ENCODE peak calls at places on chromosomes 11 and 22, in four cellular contexts. V is cardiac septum, O is islet precursor cell, T is GM10248. S is an unnamed sample.

GRCh38 chr22:29827091-29827490 is 11.0 kb downstream of the ASCC2 start:
- DNase-seq in O (no peak), T (no peak), V (no peak), S (no peak)

GRCh38 chr11:117554601-117555333 is 227.1 kb downstream of the CEP164 start:
- DNase-seq in T (no peak), O (no peak), V (no peak), S (no peak)

GRCh38 chr11:132312616-132313210 is 942.3 kb downstream of the NTM start:
- DNase-seq in T (peak), O (peak), V (no peak), S (no peak)

GRCh38 chr22:29780781-29781676 is 13.9 kb downstream of the UQCR10 start:
- DNase-seq in V (no peak), O (peak), T (no peak), S (no peak)

GRCh38 chr22:27435839-27436581 is 365.5 kb downstream of the MN1 start:
- DNase-seq in V (peak), T (no peak), O (peak), S (no peak)

GRCh38 chr22:37681001-37681424 is 5.1 kb upstream of the NOL12 start:
- DNase-seq in T (no peak), V (no peak), O (no peak), S (no peak)

GRCh38 chr11:45900916-45901617 is 6.0 kb downstream of the FREY1 start:
- DNase-seq in V (no peak), T (no peak), O (no peak), S (no peak)

GRCh38 chr22:30876221-30876751 is 92.3 kb downstream of the MORC2 start:
- DNase-seq in O (peak), T (no peak), V (peak), S (no peak)

GRCh38 chr11:111069076-111069475 is 176.4 kb upstream of the POU2AF2 start:
- DNase-seq in T (no peak), O (peak), V (no peak), S (no peak)

GRCh38 chr11:64430570-64430969 is 71.6 kb downstream of the RPS6KA4 start:
- DNase-seq in O (no peak), T (no peak), V (no peak), S (no peak)

GRCh38 chr11:120339394-120339890 is 3.2 kb downstream of the ARHGEF12 start:
- DNase-seq in T (no peak), V (no peak), O (peak), S (no peak)

GRCh38 chr11:67320691-67321090 is 17.4 kb downstream of the SSH3 start:
- DNase-seq in O (no peak), V (no peak), T (no peak), S (no peak)

GRCh38 chr11:111455291-111456085 is 56.7 kb downstream of the BTG4 start:
- DNase-seq in O (no peak), V (no peak), T (no peak), S (no peak)

GRCh38 chr11:16958833-16959232 is 55.4 kb downstream of the PLEKHA7 start:
- DNase-seq in V (no peak), T (no peak), O (no peak), S (no peak)

GRCh38 chr11:45431301-45432018 is 145.3 kb upstream of the SYT13 start:
- DNase-seq in V (peak), T (no peak), O (no peak), S (no peak)

GRCh38 chr11:88478136-88478785 is 140.7 kb upstream of the CTSC start:
- DNase-seq in T (no peak), V (no peak), O (no peak), S (no peak)

GRCh38 chr11:72078477-72078876 is 1.9 kb downstream of the NUMA1 start:
- DNase-seq in O (peak), V (no peak), T (no peak), S (no peak)

GRCh38 chr11:122267602-122268001 is 151.6 kb upstream of the BLID start:
- DNase-seq in T (no peak), O (peak), V (no peak), S (no peak)

GRCh38 chr22:37804886-37805857 is 2.6 kb upstream of the GCAT start:
- DNase-seq in V (peak), T (peak), O (peak), S (peak)

GRCh38 chr11:102168483-102168882 is 58.2 kb downstream of the YAP1 start:
- DNase-seq in O (no peak), V (no peak), T (no peak), S (no peak)

GRCh38 chr11:110032257-110032656 is 60.9 kb upstream of the ZC3H12C start:
- DNase-seq in T (no peak), V (no peak), O (no peak), S (no peak)